ENCODE peak calls at places on chromosomes 13 and 19, in nine cellular contexts. One of them, this sample, is unnamed.
A peak's percentile ranks its signal among the peaks of the same experiment; 100 is the strongest.

GRCh38 chr19:46015080-46015960 is 7.5 kb downstream of the PGLYRP1 start:
- DNase-seq in fibroblast of lung: peak; percentile 40
- DNase-seq in brain microvascular endothelial cell: no peak
- DNase-seq in mesendoderm: peak; percentile 82
- DNase-seq in esophagus squamous epithelium: no peak
- DNase-seq in tibial nerve: no peak
- DNase-seq in cardiac muscle cell: peak; percentile 46
- DNase-seq in adrenal gland: peak; percentile 76
- DNase-seq in upper lobe of right lung: peak; percentile 92
- DNase-seq in this sample: peak; percentile 96

GRCh38 chr19:23867895-23868294 is 46.8 kb upstream of the ZNF726 start:
- DNase-seq in adrenal gland: no peak
- DNase-seq in esophagus squamous epithelium: no peak
- DNase-seq in upper lobe of right lung: no peak
- DNase-seq in brain microvascular endothelial cell: no peak
- DNase-seq in mesendoderm: no peak
- DNase-seq in tibial nerve: no peak
- DNase-seq in fibroblast of lung: no peak
- DNase-seq in cardiac muscle cell: no peak
- DNase-seq in this sample: no peak

GRCh38 chr13:59261928-59262488 is 901.7 kb downstream of the DIAPH3 start:
- DNase-seq in fibroblast of lung: no peak
- DNase-seq in upper lobe of right lung: no peak
- DNase-seq in adrenal gland: no peak
- DNase-seq in brain microvascular endothelial cell: no peak
- DNase-seq in tibial nerve: no peak
- DNase-seq in cardiac muscle cell: peak; percentile 68
- DNase-seq in mesendoderm: peak; percentile 80
- DNase-seq in esophagus squamous epithelium: no peak
- DNase-seq in this sample: peak; percentile 61

GRCh38 chr19:17519967-17520366 is 8.5 kb downstream of the PGLS start:
- DNase-seq in cardiac muscle cell: peak; percentile 33
- DNase-seq in mesendoderm: no peak
- DNase-seq in fibroblast of lung: peak; percentile 40
- DNase-seq in adrenal gland: no peak
- DNase-seq in brain microvascular endothelial cell: no peak
- DNase-seq in esophagus squamous epithelium: no peak
- DNase-seq in upper lobe of right lung: no peak
- DNase-seq in tibial nerve: no peak
- DNase-seq in this sample: no peak

GRCh38 chr13:76773695-76774094 is 112.5 kb downstream of the KCTD12 start:
- DNase-seq in cardiac muscle cell: no peak
- DNase-seq in mesendoderm: no peak
- DNase-seq in esophagus squamous epithelium: no peak
- DNase-seq in tibial nerve: no peak
- DNase-seq in brain microvascular endothelial cell: no peak
- DNase-seq in upper lobe of right lung: no peak
- DNase-seq in fibroblast of lung: no peak
- DNase-seq in adrenal gland: no peak
- DNase-seq in this sample: no peak

GRCh38 chr13:113098163-113098732 is 7.3 kb upstream of the F7 start:
- DNase-seq in mesendoderm: no peak
- DNase-seq in upper lobe of right lung: no peak
- DNase-seq in esophagus squamous epithelium: no peak
- DNase-seq in cardiac muscle cell: no peak
- DNase-seq in fibroblast of lung: peak; percentile 28
- DNase-seq in adrenal gland: no peak
- DNase-seq in tibial nerve: no peak
- DNase-seq in brain microvascular endothelial cell: peak; percentile 63
- DNase-seq in this sample: no peak

GRCh38 chr13:63048648-63049047 is 1633.0 kb upstream of the PCDH20 start:
- DNase-seq in adrenal gland: no peak
- DNase-seq in esophagus squamous epithelium: no peak
- DNase-seq in mesendoderm: no peak
- DNase-seq in upper lobe of right lung: no peak
- DNase-seq in cardiac muscle cell: no peak
- DNase-seq in brain microvascular endothelial cell: no peak
- DNase-seq in fibroblast of lung: no peak
- DNase-seq in tibial nerve: no peak
- DNase-seq in this sample: no peak

GRCh38 chr13:83950284-83950683 is 68.0 kb upstream of the SLITRK1 start:
- DNase-seq in brain microvascular endothelial cell: no peak
- DNase-seq in upper lobe of right lung: no peak
- DNase-seq in cardiac muscle cell: no peak
- DNase-seq in esophagus squamous epithelium: no peak
- DNase-seq in fibroblast of lung: no peak
- DNase-seq in adrenal gland: no peak
- DNase-seq in mesendoderm: no peak
- DNase-seq in tibial nerve: no peak
- DNase-seq in this sample: no peak

GRCh38 chr13:20424959-20425358 is 100.7 kb downstream of the CRYL1 start:
- DNase-seq in mesendoderm: no peak
- DNase-seq in brain microvascular endothelial cell: no peak
- DNase-seq in tibial nerve: no peak
- DNase-seq in cardiac muscle cell: peak; percentile 70
- DNase-seq in esophagus squamous epithelium: no peak
- DNase-seq in upper lobe of right lung: no peak
- DNase-seq in adrenal gland: no peak
- DNase-seq in fibroblast of lung: peak; percentile 98
- DNase-seq in this sample: no peak

GRCh38 chr13:98571955-98572662 is 4.8 kb downstream of the STK24 start:
- DNase-seq in cardiac muscle cell: no peak
- DNase-seq in tibial nerve: no peak
- DNase-seq in fibroblast of lung: peak; percentile 44
- DNase-seq in adrenal gland: no peak
- DNase-seq in upper lobe of right lung: no peak
- DNase-seq in brain microvascular endothelial cell: no peak
- DNase-seq in esophagus squamous epithelium: no peak
- DNase-seq in mesendoderm: peak; percentile 22
- DNase-seq in this sample: no peak

GRCh38 chr13:40189885-40190655 is 476.4 kb downstream of the FOXO1 start:
- DNase-seq in tibial nerve: no peak
- DNase-seq in adrenal gland: no peak
- DNase-seq in brain microvascular endothelial cell: no peak
- DNase-seq in upper lobe of right lung: no peak
- DNase-seq in fibroblast of lung: peak; percentile 11
- DNase-seq in cardiac muscle cell: peak; percentile 52
- DNase-seq in esophagus squamous epithelium: no peak
- DNase-seq in mesendoderm: peak; percentile 36
- DNase-seq in this sample: peak; percentile 75

GRCh38 chr19:17441241-17442135 is 7.0 kb downstream of the TMEM221 start:
- DNase-seq in cardiac muscle cell: peak; percentile 41
- DNase-seq in mesendoderm: peak; percentile 69
- DNase-seq in tibial nerve: no peak
- DNase-seq in upper lobe of right lung: no peak
- DNase-seq in fibroblast of lung: peak; percentile 71
- DNase-seq in brain microvascular endothelial cell: no peak
- DNase-seq in adrenal gland: peak; percentile 53
- DNase-seq in esophagus squamous epithelium: no peak
- DNase-seq in this sample: peak; percentile 56

GRCh38 chr19:46602392-46603194 is 1.5 kb downstream of the CALM3 start:
- DNase-seq in cardiac muscle cell: peak; percentile 33
- DNase-seq in brain microvascular endothelial cell: no peak
- DNase-seq in mesendoderm: no peak
- DNase-seq in tibial nerve: no peak
- DNase-seq in upper lobe of right lung: peak; percentile 67
- DNase-seq in esophagus squamous epithelium: no peak
- DNase-seq in adrenal gland: peak; percentile 42
- DNase-seq in fibroblast of lung: no peak
- DNase-seq in this sample: no peak

GRCh38 chr13:20414475-20415287 is 111.0 kb downstream of the CRYL1 start:
- DNase-seq in fibroblast of lung: no peak
- DNase-seq in esophagus squamous epithelium: no peak
- DNase-seq in mesendoderm: peak; percentile 33
- DNase-seq in adrenal gland: no peak
- DNase-seq in upper lobe of right lung: no peak
- DNase-seq in cardiac muscle cell: no peak
- DNase-seq in brain microvascular endothelial cell: no peak
- DNase-seq in tibial nerve: no peak
- DNase-seq in this sample: no peak

GRCh38 chr13:29569253-29570057 is 26.0 kb downstream of the SLC7A1 start:
- DNase-seq in brain microvascular endothelial cell: no peak
- DNase-seq in esophagus squamous epithelium: no peak
- DNase-seq in upper lobe of right lung: no peak
- DNase-seq in adrenal gland: no peak
- DNase-seq in cardiac muscle cell: no peak
- DNase-seq in mesendoderm: no peak
- DNase-seq in fibroblast of lung: peak; percentile 49
- DNase-seq in tibial nerve: no peak
- DNase-seq in this sample: no peak

GRCh38 chr19:30009013-30009412 is 67.0 kb downstream of the URI1 start:
- DNase-seq in esophagus squamous epithelium: no peak
- DNase-seq in tibial nerve: no peak
- DNase-seq in fibroblast of lung: no peak
- DNase-seq in cardiac muscle cell: no peak
- DNase-seq in mesendoderm: no peak
- DNase-seq in adrenal gland: no peak
- DNase-seq in upper lobe of right lung: no peak
- DNase-seq in brain microvascular endothelial cell: no peak
- DNase-seq in this sample: no peak

GRCh38 chr19:31553844-31554215 is 204.6 kb upstream of the TSHZ3 start:
- DNase-seq in mesendoderm: no peak
- DNase-seq in brain microvascular endothelial cell: no peak
- DNase-seq in cardiac muscle cell: no peak
- DNase-seq in adrenal gland: no peak
- DNase-seq in upper lobe of right lung: no peak
- DNase-seq in esophagus squamous epithelium: no peak
- DNase-seq in fibroblast of lung: no peak
- DNase-seq in tibial nerve: peak; percentile 76
- DNase-seq in this sample: no peak

GRCh38 chr13:110070511-110071120 is 236.3 kb downstream of the COL4A1 start:
- DNase-seq in esophagus squamous epithelium: no peak
- DNase-seq in tibial nerve: no peak
- DNase-seq in adrenal gland: no peak
- DNase-seq in cardiac muscle cell: peak; percentile 75
- DNase-seq in mesendoderm: no peak
- DNase-seq in brain microvascular endothelial cell: peak; percentile 55
- DNase-seq in fibroblast of lung: peak; percentile 89
- DNase-seq in upper lobe of right lung: no peak
- DNase-seq in this sample: no peak

GRCh38 chr19:16325161-16325527 is 518 bp downstream of the KLF2 start:
- DNase-seq in brain microvascular endothelial cell: no peak
- DNase-seq in tibial nerve: no peak
- DNase-seq in mesendoderm: peak; percentile 48
- DNase-seq in esophagus squamous epithelium: no peak
- DNase-seq in upper lobe of right lung: peak; percentile 81
- DNase-seq in cardiac muscle cell: no peak
- DNase-seq in adrenal gland: no peak
- DNase-seq in fibroblast of lung: no peak
- DNase-seq in this sample: peak; percentile 61

GRCh38 chr13:97879646-97880297 is 73.7 kb upstream of the IPO5 start:
- DNase-seq in mesendoderm: peak; percentile 87
- DNase-seq in esophagus squamous epithelium: no peak
- DNase-seq in adrenal gland: no peak
- DNase-seq in brain microvascular endothelial cell: peak; percentile 82
- DNase-seq in fibroblast of lung: peak; percentile 92
- DNase-seq in cardiac muscle cell: peak; percentile 84
- DNase-seq in tibial nerve: no peak
- DNase-seq in upper lobe of right lung: no peak
- DNase-seq in this sample: no peak

DNA sequence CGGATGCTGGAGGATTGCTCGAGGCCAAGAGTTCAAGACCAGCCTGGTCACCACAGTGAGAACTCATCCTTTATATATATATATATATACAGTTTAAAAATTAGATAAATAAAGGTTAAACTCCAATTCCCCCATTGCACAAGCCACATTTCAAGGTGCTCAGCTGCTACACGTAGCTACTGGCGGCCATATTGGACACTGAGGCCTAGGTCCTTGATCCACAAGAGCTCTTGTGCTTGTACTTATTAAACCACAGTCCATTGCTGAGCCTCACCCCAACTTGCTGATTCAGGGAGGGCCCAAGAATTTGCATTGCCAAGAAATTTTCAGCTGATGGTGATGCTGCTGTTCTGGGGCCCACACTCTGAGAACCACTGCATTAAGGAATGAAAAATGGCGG is 9.6 kb downstream of the TTC9B start:
- DNase-seq in fibroblast of lung: no peak
- DNase-seq in mesendoderm: no peak
- DNase-seq in esophagus squamous epithelium: no peak
- DNase-seq in adrenal gland: no peak
- DNase-seq in cardiac muscle cell: no peak
- DNase-seq in tibial nerve: no peak
- DNase-seq in brain microvascular endothelial cell: no peak
- DNase-seq in upper lobe of right lung: no peak
- DNase-seq in this sample: no peak
- H3K36me3 ChIP-seq in fibroblast of lung: no peaks in the 10 kb centered on the region
- H3K36me3 ChIP-seq in mesendoderm: no peaks in the 10 kb centered on the region
- H3K36me3 ChIP-seq in esophagus squamous epithelium: no peaks in the 10 kb centered on the region
- H3K36me3 ChIP-seq in adrenal gland: peaks cover 22% of the 10 kb centered on the region
- H3K36me3 ChIP-seq in cardiac muscle cell: peaks cover 11% of the 10 kb centered on the region
- H3K36me3 ChIP-seq in tibial nerve: no peaks in the 10 kb centered on the region
- H3K36me3 ChIP-seq in brain microvascular endothelial cell: no peaks in the 10 kb centered on the region
- H3K36me3 ChIP-seq in upper lobe of right lung: peaks cover 8% of the 10 kb centered on the region
- H3K36me3 ChIP-seq in this sample: no peaks in the 10 kb centered on the region

GRCh38 chr19:9161427-9161826 is 17.4 kb upstream of the OR7D2 start:
- DNase-seq in upper lobe of right lung: no peak
- DNase-seq in cardiac muscle cell: no peak
- DNase-seq in fibroblast of lung: no peak
- DNase-seq in esophagus squamous epithelium: no peak
- DNase-seq in mesendoderm: no peak
- DNase-seq in tibial nerve: no peak
- DNase-seq in adrenal gland: no peak
- DNase-seq in brain microvascular endothelial cell: no peak
- DNase-seq in this sample: no peak

GRCh38 chr19:9159891-9160290 is 18.9 kb upstream of the OR7D2 start:
- DNase-seq in cardiac muscle cell: no peak
- DNase-seq in fibroblast of lung: no peak
- DNase-seq in brain microvascular endothelial cell: no peak
- DNase-seq in esophagus squamous epithelium: no peak
- DNase-seq in mesendoderm: no peak
- DNase-seq in tibial nerve: no peak
- DNase-seq in adrenal gland: no peak
- DNase-seq in upper lobe of right lung: no peak
- DNase-seq in this sample: no peak

GRCh38 chr19:9165256-9165655 is 13.5 kb upstream of the OR7D2 start:
- DNase-seq in brain microvascular endothelial cell: no peak
- DNase-seq in tibial nerve: no peak
- DNase-seq in cardiac muscle cell: peak; percentile 9
- DNase-seq in fibroblast of lung: no peak
- DNase-seq in upper lobe of right lung: no peak
- DNase-seq in esophagus squamous epithelium: no peak
- DNase-seq in adrenal gland: no peak
- DNase-seq in mesendoderm: no peak
- DNase-seq in this sample: no peak
- H3K36me3 ChIP-seq in brain microvascular endothelial cell: peaks cover 37% of the 10 kb centered on the region
- H3K36me3 ChIP-seq in tibial nerve: peaks cover 14% of the 10 kb centered on the region
- H3K36me3 ChIP-seq in cardiac muscle cell: peaks cover 29% of the 10 kb centered on the region
- H3K36me3 ChIP-seq in fibroblast of lung: peaks cover 18% of the 10 kb centered on the region
- H3K36me3 ChIP-seq in upper lobe of right lung: peaks cover 32% of the 10 kb centered on the region
- H3K36me3 ChIP-seq in esophagus squamous epithelium: peaks cover 33% of the 10 kb centered on the region
- H3K36me3 ChIP-seq in adrenal gland: peaks cover 33% of the 10 kb centered on the region
- H3K36me3 ChIP-seq in mesendoderm: peaks cover 21% of the 10 kb centered on the region
- H3K36me3 ChIP-seq in this sample: peaks cover 23% of the 10 kb centered on the region

GRCh38 chr13:105732946-105733529 is 802.4 kb downstream of the EFNB2 start:
- DNase-seq in tibial nerve: no peak
- DNase-seq in esophagus squamous epithelium: no peak
- DNase-seq in brain microvascular endothelial cell: no peak
- DNase-seq in adrenal gland: no peak
- DNase-seq in cardiac muscle cell: no peak
- DNase-seq in upper lobe of right lung: no peak
- DNase-seq in fibroblast of lung: no peak
- DNase-seq in mesendoderm: no peak
- DNase-seq in this sample: no peak
- H3K36me3 ChIP-seq in tibial nerve: no peaks in the 10 kb centered on the region
- H3K36me3 ChIP-seq in esophagus squamous epithelium: no peaks in the 10 kb centered on the region
- H3K36me3 ChIP-seq in brain microvascular endothelial cell: no peaks in the 10 kb centered on the region
- H3K36me3 ChIP-seq in adrenal gland: no peaks in the 10 kb centered on the region
- H3K36me3 ChIP-seq in cardiac muscle cell: no peaks in the 10 kb centered on the region
- H3K36me3 ChIP-seq in upper lobe of right lung: no peaks in the 10 kb centered on the region
- H3K36me3 ChIP-seq in fibroblast of lung: no peaks in the 10 kb centered on the region
- H3K36me3 ChIP-seq in mesendoderm: no peaks in the 10 kb centered on the region
- H3K36me3 ChIP-seq in this sample: no peaks in the 10 kb centered on the region

GRCh38 chr13:39023316-39023715 is 14.6 kb downstream of the PROSER1 start:
- DNase-seq in upper lobe of right lung: no peak
- DNase-seq in tibial nerve: no peak
- DNase-seq in mesendoderm: peak; percentile 84
- DNase-seq in adrenal gland: no peak
- DNase-seq in brain microvascular endothelial cell: no peak
- DNase-seq in esophagus squamous epithelium: no peak
- DNase-seq in cardiac muscle cell: peak; percentile 87
- DNase-seq in fibroblast of lung: no peak
- DNase-seq in this sample: no peak
- H3K36me3 ChIP-seq in upper lobe of right lung: peaks cover 71% of the 10 kb centered on the region
- H3K36me3 ChIP-seq in tibial nerve: no peaks in the 10 kb centered on the region
- H3K36me3 ChIP-seq in mesendoderm: no peaks in the 10 kb centered on the region
- H3K36me3 ChIP-seq in adrenal gland: peaks cover 60% of the 10 kb centered on the region
- H3K36me3 ChIP-seq in brain microvascular endothelial cell: peaks cover 32% of the 10 kb centered on the region
- H3K36me3 ChIP-seq in esophagus squamous epithelium: peaks cover 6% of the 10 kb centered on the region
- H3K36me3 ChIP-seq in cardiac muscle cell: peaks cover 66% of the 10 kb centered on the region
- H3K36me3 ChIP-seq in fibroblast of lung: peaks cover 10% of the 10 kb centered on the region
- H3K36me3 ChIP-seq in this sample: peaks cover 33% of the 10 kb centered on the region

This sample was measured in neural progenitor cell.